ENCODE peak calls at places on chromosomes 1 and 21, in five cellular contexts. O is neuronal stem cell, X is M059J, W is uterus, M is H9. P is an unnamed sample.

GRCh38 chr1:109777436-109777835 is 13.7 kb upstream of the EPS8L3 start:
- DNase-seq in O (no peak), X (no peak), W (peak; percentile 24), M (no peak), P (no peak)

GRCh38 chr1:7250176-7250575 is 464.9 kb downstream of the CAMTA1 start:
- DNase-seq in O (no peak), X (peak; percentile 80), W (no peak), M (no peak), P (no peak)

GRCh38 chr1:227903061-227903521 is 44.6 kb downstream of the WNT9A start:
- DNase-seq in O (no peak), X (no peak), W (no peak), M (no peak), P (peak; percentile 47)

GRCh38 chr1:91166106-91166712 is 144.4 kb upstream of the ZNF644 start:
- DNase-seq in O (peak; percentile 60), X (peak; percentile 51), W (peak; percentile 43), M (peak; percentile 64), P (peak; percentile 82)

GRCh38 chr21:32094792-32095191 is 184.1 kb downstream of the MIS18A start:
- DNase-seq in O (no peak), X (peak; percentile 44), W (no peak), M (peak; percentile 45), P (peak; percentile 56)

GRCh38 chr21:34642211-34643075 is 26.4 kb upstream of the CLIC6 start:
- DNase-seq in O (no peak), X (peak; percentile 92), W (no peak), M (no peak), P (no peak)

GRCh38 chr1:166069390-166069789 is 97.4 kb downstream of the FAM78B start:
- DNase-seq in O (peak; percentile 52), X (no peak), W (no peak), M (no peak), P (peak; percentile 59)

GRCh38 chr1:206933333-206933945 is 11.7 kb upstream of the FCMR start:
- DNase-seq in O (no peak), X (no peak), W (no peak), M (peak; percentile 81), P (peak; percentile 91)

GRCh38 chr1:209820986-209821385 is 6.8 kb upstream of the UTP25 start:
- DNase-seq in O (no peak), X (no peak), W (no peak), M (no peak), P (no peak)

GRCh38 chr1:205735218-205735617 is 14.8 kb downstream of the NUCKS1 start:
- DNase-seq in O (no peak), X (no peak), W (no peak), M (no peak), P (no peak)

GRCh38 chr1:147095691-147096090 is 76.6 kb downstream of the PRKAB2 start:
- DNase-seq in O (no peak), X (no peak), W (no peak), M (no peak), P (no peak)

GRCh38 chr21:15682977-15683376 is 46.8 kb upstream of the USP25 start:
- DNase-seq in O (no peak), X (peak; percentile 42), W (no peak), M (no peak), P (no peak)

GRCh38 chr1:8970870-8971337 is 25.2 kb downstream of the CA6 start:
- DNase-seq in O (no peak), X (peak; percentile 46), W (no peak), M (no peak), P (no peak)

GRCh38 chr1:85148524-85149250 is 52.1 kb downstream of the SYDE2 start:
- DNase-seq in O (no peak), X (peak; percentile 66), W (no peak), M (no peak), P (no peak)

GRCh38 chr21:41962425-41962966 is 8.7 kb upstream of the C2CD2 start:
- DNase-seq in O (no peak), X (no peak), W (no peak), M (no peak), P (peak; percentile 40)

GRCh38 chr1:66243548-66244130 is 290.3 kb upstream of the SGIP1 start:
- DNase-seq in O (no peak), X (peak; percentile 31), W (no peak), M (no peak), P (no peak)

GRCh38 chr1:232164078-232164963 is 465.6 kb downstream of the SIPA1L2 start:
- DNase-seq in O (no peak), X (no peak), W (no peak), M (no peak), P (no peak)

GRCh38 chr1:7432896-7433380 is 338.2 kb upstream of the VAMP3 start:
- DNase-seq in O (no peak), X (no peak), W (no peak), M (no peak), P (no peak)

GRCh38 chr1:102580806-102581205 is 527.5 kb downstream of the COL11A1 start:
- DNase-seq in O (no peak), X (no peak), W (no peak), M (no peak), P (no peak)

GRCh38 chr1:201260236-201260591 is 23.1 kb upstream of the PKP1 start:
- DNase-seq in O (no peak), X (no peak), W (no peak), M (no peak), P (no peak)

GRCh38 chr1:178109348-178110143 is 15.6 kb downstream of the RASAL2 start:
- DNase-seq in O (no peak), X (no peak), W (no peak), M (no peak), P (no peak)

GRCh38 chr1:212952596-212952995 is 2.3 kb downstream of the VASH2 start:
- DNase-seq in O (no peak), X (no peak), W (no peak), M (no peak), P (no peak)

GRCh38 chr1:55969322-55969721 is 610.0 kb downstream of the PLPP3 start:
- DNase-seq in O (no peak), X (no peak), W (no peak), M (no peak), P (no peak)

GRCh38 chr1:218565333-218565732 is 220.2 kb downstream of the TGFB2 start:
- DNase-seq in O (no peak), X (no peak), W (no peak), M (no peak), P (no peak)

GRCh38 chr1:239311331-239311730 is 75.0 kb upstream of the CHRM3 start:
- DNase-seq in O (no peak), X (no peak), W (no peak), M (no peak), P (no peak)

GRCh38 chr1:236069796-236070195 is 4.9 kb upstream of the NID1 start:
- DNase-seq in O (no peak), X (no peak), W (no peak), M (no peak), P (no peak)

GRCh38 chr1:56024155-56024554 is 555.2 kb downstream of the PLPP3 start:
- DNase-seq in O (no peak), X (peak; percentile 12), W (no peak), M (no peak), P (no peak)

GRCh38 chr1:2391034-2391384 is 345 bp downstream of the MORN1 start:
- DNase-seq in O (no peak), X (peak; percentile 54), W (no peak), M (no peak), P (peak; percentile 71)

GRCh38 chr1:183346276-183346732 is 71.9 kb downstream of the NMNAT2 start:
- DNase-seq in O (no peak), X (no peak), W (no peak), M (no peak), P (no peak)